ENCODE peak calls at places on chromosomes 3 and 15, in nine cellular contexts. L, N, M, Q, F, E, Z, D and G are unnamed samples.

GRCh38 chr15:92954578-92954977 is 54.5 kb downstream of the CHD2 start:
- DNase-seq in Z (no peak), L (no peak), N (peak), F (no peak), Q (no peak), M (no peak), D (no peak), E (no peak), G (no peak)

GRCh38 chr3:24145981-24146822 is 201.1 kb downstream of the NR1D2 start:
- DNase-seq in L (no peak), D (peak), E (peak), Q (no peak), F (no peak), Z (peak), M (no peak), N (no peak), G (no peak)

GRCh38 chr3:108215876-108216275 is 6.3 kb downstream of the IFT57 start:
- DNase-seq in F (no peak), E (no peak), Z (no peak), Q (no peak), L (no peak), N (no peak), D (no peak), M (no peak), G (no peak)

GRCh38 chr15:89167267-89168176 is 53.9 kb downstream of the RLBP1 start:
- DNase-seq in Z (peak), D (peak), M (peak), F (no peak), N (peak), E (peak), L (no peak), Q (no peak), G (peak)

GRCh38 chr3:108159128-108159527 is 63.1 kb downstream of the IFT57 start:
- DNase-seq in Z (no peak), N (no peak), M (no peak), D (no peak), Q (no peak), F (no peak), E (no peak), L (no peak), G (no peak)

GRCh38 chr3:168952551-168952950 is 711.0 kb downstream of the MECOM start:
- DNase-seq in Q (no peak), D (peak), M (peak), E (no peak), F (no peak), L (no peak), N (no peak), Z (no peak), G (no peak)

GRCh38 chr3:171155122-171155700 is 128.7 kb upstream of the SLC2A2 start:
- DNase-seq in Z (peak), F (no peak), Q (no peak), N (no peak), L (no peak), E (no peak), D (no peak), M (no peak), G (no peak)

GRCh38 chr3:83946554-83946953 is 1012.2 kb upstream of the CADM2 start:
- DNase-seq in E (no peak), N (no peak), D (no peak), M (no peak), Z (no peak), F (no peak), L (no peak), Q (no peak), G (no peak)

GRCh38 chr3:139676634-139677197 is 1.1 kb downstream of the NMNAT3 start:
- DNase-seq in N (peak), L (no peak), F (no peak), Z (no peak), M (no peak), D (no peak), E (no peak), Q (no peak), G (no peak)

GRCh38 chr3:16417945-16418739 is 95.4 kb downstream of the RFTN1 start:
- DNase-seq in N (no peak), F (no peak), E (no peak), D (no peak), Q (no peak), M (no peak), L (no peak), Z (no peak), G (no peak)

GRCh38 chr3:115428825-115429224 is 194.5 kb upstream of the GAP43 start:
- DNase-seq in Q (no peak), N (no peak), M (no peak), L (no peak), D (no peak), F (no peak), E (no peak), Z (no peak), G (no peak)

GRCh38 chr3:129276385-129276784 is 2.3 kb upstream of the HMCES start:
- DNase-seq in Z (no peak), N (no peak), F (no peak), E (no peak), M (no peak), D (no peak), Q (no peak), L (no peak), G (peak)

GRCh38 chr3:101829066-101829830 is 20.1 kb upstream of the NFKBIZ start:
- DNase-seq in D (peak), Z (no peak), Q (no peak), F (peak), M (no peak), L (peak), N (no peak), E (no peak), G (no peak)

GRCh38 chr3:119810018-119810435 is 28.1 kb downstream of the NR1I2 start:
- DNase-seq in E (no peak), N (peak), F (peak), D (peak), M (no peak), L (no peak), Z (no peak), Q (no peak), G (peak)

GRCh38 chr3:66532613-66533012 is 31.8 kb upstream of the LRIG1 start:
- DNase-seq in M (no peak), F (no peak), E (no peak), Q (no peak), N (no peak), D (no peak), L (no peak), Z (no peak), G (no peak)

GRCh38 chr15:41513282-41514227 is at the start of gene LTK:
- DNase-seq in E (no peak), D (peak), N (no peak), M (peak), Q (no peak), L (no peak), F (no peak), Z (peak), G (no peak)

GRCh38 chr3:89360155-89360554 is 252.7 kb downstream of the EPHA3 start:
- DNase-seq in M (no peak), Z (peak), L (no peak), E (no peak), Q (no peak), N (no peak), F (no peak), D (peak), G (no peak)

GRCh38 chr3:13451301-13451673 is 28.8 kb upstream of the HDAC11 start:
- DNase-seq in E (no peak), N (no peak), M (no peak), D (no peak), L (no peak), Q (no peak), Z (no peak), F (no peak), G (no peak)

GRCh38 chr15:23663232-23663631 is 15.6 kb upstream of the MAGEL2 start:
- DNase-seq in Z (no peak), F (no peak), E (no peak), L (no peak), Q (no peak), M (no peak), N (no peak), D (no peak), G (no peak)
- TF ChIP-seq CTCF in Z (no peak), F (no peak), E (no peak), L (no peak), Q (no peak), M (no peak), N (no peak), D (no peak), G (no peak)

GRCh38 chr3:194212869-194213320 is 76.9 kb downstream of the HES1 start:
- DNase-seq in N (no peak), E (no peak), Z (peak), Q (peak), L (no peak), F (no peak), M (no peak), D (peak), G (no peak)
- H3K4me3 ChIP-seq in N (no peak), E (no peak), Z (no peak), Q (no peak), L (no peak), F (no peak), M (no peak), D (no peak), G (no peak)

DNA sequence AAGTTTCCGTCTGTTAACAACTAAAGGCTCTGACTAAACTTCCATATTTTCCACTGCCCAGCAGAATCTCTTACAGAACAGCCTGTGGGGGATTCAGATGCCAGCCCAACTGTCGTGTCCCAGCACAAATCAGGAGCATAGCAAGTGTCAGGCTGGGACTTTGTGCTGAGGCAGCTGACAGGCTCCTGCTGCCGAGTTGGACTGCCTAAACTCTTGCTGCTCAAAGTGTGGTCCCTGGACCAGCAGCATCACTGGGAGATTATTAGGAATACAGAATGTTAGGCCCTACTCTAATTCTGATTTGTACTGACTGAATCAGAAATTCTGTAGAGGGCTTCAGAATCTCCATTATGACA is 31.2 kb upstream of the CMTM7 start:
- DNase-seq in F (no peak), L (no peak), M (no peak), E (no peak), N (no peak), Z (no peak), D (no peak), Q (no peak), G (no peak)
- TF ChIP-seq CTCF in F (no peak), L (no peak), M (no peak), E (no peak), N (no peak), Z (no peak), D (no peak), Q (no peak), G (no peak)

GRCh38 chr3:125767641-125768040 is 172.3 kb upstream of the OSBPL11 start:
- DNase-seq in Z (no peak), F (no peak), E (no peak), D (no peak), L (no peak), Q (no peak), M (no peak), N (no peak), G (no peak)
- H3K4me3 ChIP-seq in Z (no peak), F (no peak), E (no peak), D (no peak), L (no peak), Q (no peak), M (no peak), N (no peak), G (no peak)

GRCh38 chr3:126939347-126939735 is 43.6 kb upstream of the PLXNA1 start:
- DNase-seq in Q (no peak), E (no peak), Z (no peak), L (no peak), M (no peak), F (no peak), D (no peak), N (no peak), G (no peak)
- TF ChIP-seq CTCF in Q (peak), E (no peak), Z (no peak), L (no peak), M (peak), F (no peak), D (no peak), N (no peak), G (no peak)

DNA sequence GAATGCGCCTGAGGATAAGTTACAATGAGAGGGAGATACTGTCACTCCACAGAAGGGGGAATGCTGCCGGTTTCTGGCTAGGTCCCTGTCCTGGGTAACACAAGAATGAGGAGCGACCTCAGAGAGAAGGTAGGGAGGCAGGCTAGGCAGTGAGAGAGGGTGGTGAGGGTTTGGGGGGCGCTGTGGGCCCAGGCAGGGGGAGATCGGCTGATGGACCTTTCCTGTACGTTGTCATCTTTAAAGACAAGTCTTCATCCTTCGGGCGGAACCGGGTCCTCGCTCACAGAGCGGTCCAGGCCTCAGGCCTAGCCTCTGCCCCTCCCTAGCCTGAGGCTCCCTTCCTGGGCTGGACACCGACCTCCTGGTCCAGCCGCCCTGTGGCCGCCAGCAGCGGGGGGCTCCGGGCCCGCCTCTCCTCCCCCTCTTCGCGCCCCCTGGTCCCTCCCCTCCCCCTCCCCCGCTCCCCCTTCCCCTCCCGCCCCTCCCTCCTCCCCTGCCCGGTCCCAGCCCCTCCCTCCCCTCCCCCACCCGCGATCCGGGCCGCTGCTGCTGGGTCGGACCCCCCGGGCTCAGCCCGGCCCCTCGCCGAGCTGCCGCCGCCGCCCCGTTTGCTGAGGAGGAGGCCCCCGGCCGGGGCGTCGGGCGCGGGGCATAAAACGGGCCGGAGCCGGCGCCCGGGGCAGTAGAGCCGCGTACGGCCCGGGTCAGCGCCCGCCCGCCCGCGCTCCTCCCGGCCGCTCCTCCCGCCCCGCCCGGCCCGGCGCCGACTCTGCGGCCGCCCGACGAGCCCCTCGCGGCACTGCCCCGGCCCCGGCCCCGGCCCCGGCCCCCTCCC is at the start of gene CHRD:
- DNase-seq in E (no peak), Z (no peak), M (no peak), N (no peak), L (no peak), D (no peak), F (no peak), Q (no peak), G (no peak)
- H3K4me3 ChIP-seq in E (peak), Z (no peak), M (peak), N (no peak), L (peak), D (peak), F (peak), Q (peak), G (no peak)

GRCh38 chr3:8223766-8224165 is 277.9 kb upstream of the LMCD1 start:
- DNase-seq in Z (no peak), L (no peak), F (no peak), Q (no peak), E (no peak), N (no peak), D (peak), M (no peak), G (no peak)

DNA sequence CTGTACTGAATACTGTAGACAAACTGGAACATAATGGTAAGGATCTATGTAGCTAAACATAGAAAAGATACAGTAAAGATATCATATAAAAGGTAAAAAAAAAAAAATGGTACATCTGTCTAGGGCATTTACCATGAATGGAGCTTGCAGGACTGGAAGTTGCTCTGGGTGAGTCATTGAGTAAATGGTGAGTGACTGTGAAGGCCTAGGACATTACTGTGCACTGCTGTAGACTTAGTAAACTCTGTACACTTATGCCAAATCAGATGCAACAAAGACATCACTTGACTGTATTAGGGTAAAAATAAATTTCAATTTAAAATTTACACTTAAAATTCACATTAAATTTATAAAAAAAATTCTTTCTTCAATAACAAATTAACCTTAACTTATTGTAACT is 281.3 kb upstream of the LMCD1 start:
- DNase-seq in L (no peak), M (no peak), N (no peak), E (no peak), Z (no peak), D (peak), Q (no peak), F (no peak), G (no peak)
- TF ChIP-seq CTCF in L (no peak), M (no peak), N (no peak), E (no peak), Z (no peak), D (no peak), Q (no peak), F (no peak), G (no peak)

DNA sequence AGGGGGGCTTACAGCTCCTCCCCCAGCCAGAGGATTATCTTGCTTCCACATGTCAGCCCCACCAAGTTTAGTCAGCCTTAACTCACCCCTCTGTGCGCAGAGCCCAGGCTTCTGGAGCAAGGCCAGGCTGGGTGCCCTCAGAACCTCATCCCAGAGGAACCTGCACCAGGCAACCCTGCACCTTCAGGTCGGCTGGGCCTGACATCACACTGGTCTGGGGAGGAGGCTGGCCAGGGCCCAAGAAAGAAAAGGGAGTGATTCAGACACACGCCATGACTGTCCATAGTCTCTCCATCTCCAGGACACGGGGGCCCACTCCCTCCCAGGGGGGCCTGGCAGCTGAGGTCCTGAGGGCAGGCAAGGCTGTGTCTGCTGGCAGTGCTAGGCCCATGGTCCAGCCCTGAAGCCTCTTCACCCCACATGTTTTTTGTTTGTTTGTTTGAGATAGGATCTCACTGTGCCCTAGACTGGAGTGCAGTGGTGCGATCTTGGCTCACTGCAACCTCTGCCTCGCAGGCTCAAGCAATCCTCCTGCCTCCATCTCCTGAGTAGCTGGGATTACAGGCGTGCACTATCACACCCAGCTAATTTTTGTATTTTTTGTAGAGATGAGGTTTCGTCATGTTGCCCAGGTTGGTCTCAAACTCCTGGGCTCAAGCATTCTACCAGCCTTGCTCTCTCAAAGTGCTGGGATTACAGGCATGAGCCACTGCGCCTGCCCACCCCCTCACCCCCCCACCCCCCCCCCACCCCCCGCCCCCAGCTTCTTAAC is 11.1 kb downstream of the TNK2 start:
- DNase-seq in D (peak), L (no peak), F (no peak), N (no peak), M (no peak), Q (no peak), Z (peak), E (peak), G (no peak)
- H3K4me3 ChIP-seq in D (peak), L (no peak), F (no peak), N (no peak), M (peak), Q (no peak), Z (no peak), E (no peak), G (no peak)